ENCODE peak calls at places on chromosome 18, in six cellular contexts. One of them, this sample, is unnamed.

GRCh38 chr18:57428221-57429150 is 6.7 kb upstream of the ONECUT2 start:
- DNase-seq in right lobe of liver: peak
- DNase-seq in M059J: no peak
- DNase-seq in HT-29: no peak
- DNase-seq in ovary: no peak
- DNase-seq in IMR-90: no peak
- DNase-seq in this sample: no peak

GRCh38 chr18:8982416-8983183 is 119.9 kb upstream of the NDUFV2 start:
- DNase-seq in ovary: no peak
- DNase-seq in right lobe of liver: peak
- DNase-seq in M059J: peak
- DNase-seq in HT-29: peak
- DNase-seq in IMR-90: peak
- DNase-seq in this sample: peak

GRCh38 chr18:32438173-32438572 is 32.5 kb downstream of the GAREM1 start:
- DNase-seq in ovary: peak
- DNase-seq in HT-29: no peak
- DNase-seq in IMR-90: no peak
- DNase-seq in M059J: no peak
- DNase-seq in right lobe of liver: peak
- DNase-seq in this sample: no peak

GRCh38 chr18:79935098-79935480 is 16.4 kb downstream of the SLC66A2 start:
- DNase-seq in IMR-90: no peak
- DNase-seq in M059J: no peak
- DNase-seq in ovary: no peak
- DNase-seq in HT-29: no peak
- DNase-seq in right lobe of liver: no peak
- DNase-seq in this sample: no peak

GRCh38 chr18:44909191-44909719 is 228.6 kb downstream of the SETBP1 start:
- DNase-seq in ovary: no peak
- DNase-seq in IMR-90: no peak
- DNase-seq in HT-29: no peak
- DNase-seq in M059J: peak
- DNase-seq in right lobe of liver: no peak
- DNase-seq in this sample: peak

GRCh38 chr18:36298113-36298701 is 694 bp downstream of the FHOD3 start:
- DNase-seq in M059J: peak
- DNase-seq in ovary: no peak
- DNase-seq in right lobe of liver: no peak
- DNase-seq in HT-29: no peak
- DNase-seq in IMR-90: no peak
- DNase-seq in this sample: no peak

GRCh38 chr18:56522826-56523225 is 115.6 kb downstream of the TXNL1 start:
- DNase-seq in HT-29: no peak
- DNase-seq in M059J: peak
- DNase-seq in IMR-90: peak
- DNase-seq in ovary: no peak
- DNase-seq in right lobe of liver: no peak
- DNase-seq in this sample: no peak

GRCh38 chr18:33839452-33840225 is 261.6 kb downstream of the ASXL3 start:
- DNase-seq in M059J: peak
- DNase-seq in ovary: no peak
- DNase-seq in right lobe of liver: peak
- DNase-seq in IMR-90: peak
- DNase-seq in HT-29: peak
- DNase-seq in this sample: peak

GRCh38 chr18:4319738-4320677 is 135.1 kb downstream of the DLGAP1 start:
- DNase-seq in HT-29: no peak
- DNase-seq in M059J: no peak
- DNase-seq in IMR-90: no peak
- DNase-seq in right lobe of liver: no peak
- DNase-seq in ovary: no peak
- DNase-seq in this sample: no peak

GRCh38 chr18:36460854-36461253 is 163.3 kb downstream of the FHOD3 start:
- DNase-seq in M059J: no peak
- DNase-seq in right lobe of liver: no peak
- DNase-seq in ovary: no peak
- DNase-seq in HT-29: no peak
- DNase-seq in IMR-90: no peak
- DNase-seq in this sample: no peak